ENCODE peak calls at places on chromosomes 1 and 21, in five cellular contexts. Z is HS-5; I is NCI-H82; O is activated effector memory CD4-positive, alpha-beta T cell treated with anti-CD3 and anti-CD28 coated beads, Interleukin-2, amount 50 U/mL, for 16 hours; E is DMS153. J is an unnamed sample.

GRCh38 chr1:54738244-54738643 is 22.6 kb downstream of the TTC4 start:
- DNase-seq in I (no peak), Z (no peak), E (no peak), O (no peak), J (no peak)

GRCh38 chr1:246367046-246367445 is 140.0 kb downstream of the SMYD3 start:
- DNase-seq in O (no peak), E (no peak), I (no peak), Z (no peak), J (peak; percentile 6)

GRCh38 chr1:177871633-177872562 is 98.0 kb downstream of the SEC16B start:
- DNase-seq in O (no peak), I (no peak), Z (no peak), E (peak; percentile 75), J (peak; percentile 87)

GRCh38 chr1:25694591-25695007 is 78.0 kb downstream of the MAN1C1 start:
- DNase-seq in O (peak; percentile 49), Z (no peak), I (peak; percentile 82), E (no peak), J (no peak)

GRCh38 chr1:214708321-214708960 is 105.4 kb downstream of the CENPF start:
- DNase-seq in O (no peak), I (no peak), Z (no peak), E (no peak), J (no peak)

GRCh38 chr1:186239211-186239610 is 135.8 kb downstream of the TPR start:
- DNase-seq in I (no peak), Z (no peak), E (no peak), O (no peak), J (no peak)

GRCh38 chr1:44323952-44324351 is 31.1 kb downstream of the ERI3 start:
- DNase-seq in I (no peak), O (no peak), E (no peak), Z (no peak), J (no peak)

GRCh38 chr21:35436899-35437298 is 387.8 kb upstream of the RUNX1 start:
- DNase-seq in O (no peak), Z (no peak), E (no peak), I (no peak), J (peak; percentile 3)

GRCh38 chr1:203153989-203154821 is 21.4 kb downstream of the MYBPH start:
- DNase-seq in O (no peak), Z (no peak), I (no peak), E (no peak), J (no peak)

GRCh38 chr1:22673486-22674409 is 20.7 kb downstream of the C1QB start:
- DNase-seq in I (peak; percentile 76), O (no peak), Z (peak; percentile 38), E (peak; percentile 32), J (peak; percentile 70)

GRCh38 chr1:203143671-203144070 is 16.1 kb downstream of the ADORA1 start:
- DNase-seq in I (no peak), Z (no peak), E (no peak), O (no peak), J (no peak)

GRCh38 chr1:116033322-116033721 is 57.0 kb downstream of the SLC22A15 start:
- DNase-seq in O (no peak), I (no peak), Z (no peak), E (peak; percentile 48), J (peak; percentile 95)

GRCh38 chr1:36612121-36612520 is 129.4 kb upstream of the CSF3R start:
- DNase-seq in Z (no peak), O (no peak), E (no peak), I (no peak), J (no peak)

GRCh38 chr1:197908695-197909336 is 6.4 kb downstream of the C1orf53 start:
- DNase-seq in I (no peak), O (no peak), E (no peak), Z (no peak), J (peak; percentile 43)

GRCh38 chr1:183432548-183432875 is 14.3 kb upstream of the NMNAT2 start:
- DNase-seq in E (no peak), Z (no peak), O (no peak), I (no peak), J (no peak)

GRCh38 chr1:201171063-201172036 is 17.1 kb upstream of the TMEM9 start:
- DNase-seq in O (peak; percentile 79), I (peak; percentile 95), E (peak; percentile 77), Z (no peak), J (peak; percentile 84)

GRCh38 chr1:229425564-229426159 is 8.2 kb downstream of the ACTA1 start:
- DNase-seq in Z (no peak), E (no peak), O (no peak), I (no peak), J (no peak)

GRCh38 chr21:46078322-46078981 is 19.5 kb upstream of the COL6A2 start:
- DNase-seq in Z (no peak), E (no peak), O (peak; percentile 43), I (no peak), J (no peak)

GRCh38 chr1:225768662-225769426 is 8.8 kb upstream of the SRP9 start:
- DNase-seq in O (no peak), E (no peak), I (peak; percentile 98), Z (no peak), J (peak; percentile 44)

J was measured in NCI-H69.